ENCODE peak calls at places on chromosomes 4 and X, in eight cellular contexts. One of them, this sample, is unnamed.

GRCh38 chr4:23717528-23718248 is 172.2 kb downstream of the PPARGC1A start:
- DNase-seq in suprapubic skin: no peak
- DNase-seq in A549: peak
- DNase-seq in body of pancreas: peak
- DNase-seq in endothelial cell of umbilical vein: no peak
- DNase-seq in prostate gland: no peak
- DNase-seq in IMR-90: peak
- DNase-seq in stomach: no peak
- DNase-seq in this sample: peak

GRCh38 chr4:3730422-3730821 is 35.8 kb upstream of the ADRA2C start:
- DNase-seq in suprapubic skin: no peak
- DNase-seq in A549: no peak
- DNase-seq in body of pancreas: no peak
- DNase-seq in endothelial cell of umbilical vein: no peak
- DNase-seq in prostate gland: no peak
- DNase-seq in IMR-90: no peak
- DNase-seq in stomach: no peak
- DNase-seq in this sample: no peak

GRCh38 chrX:119228506-119229290 is 7.4 kb upstream of the PGRMC1 start:
- DNase-seq in suprapubic skin: no peak
- DNase-seq in A549: peak
- DNase-seq in body of pancreas: no peak
- DNase-seq in endothelial cell of umbilical vein: peak
- DNase-seq in prostate gland: no peak
- DNase-seq in IMR-90: peak
- DNase-seq in stomach: no peak
- DNase-seq in this sample: peak

GRCh38 chr4:1009647-1010521 is 1.5 kb upstream of the FGFRL1 start:
- DNase-seq in suprapubic skin: no peak
- DNase-seq in A549: peak
- DNase-seq in body of pancreas: peak
- DNase-seq in endothelial cell of umbilical vein: peak
- DNase-seq in prostate gland: peak
- DNase-seq in IMR-90: peak
- DNase-seq in stomach: peak
- DNase-seq in this sample: peak

GRCh38 chr4:8157496-8157895 is 1.1 kb downstream of the ABLIM2 start:
- DNase-seq in suprapubic skin: no peak
- DNase-seq in A549: no peak
- DNase-seq in body of pancreas: peak
- DNase-seq in endothelial cell of umbilical vein: no peak
- DNase-seq in prostate gland: no peak
- DNase-seq in IMR-90: no peak
- DNase-seq in stomach: no peak
- DNase-seq in this sample: no peak

GRCh38 chr4:40256329-40256728 is 59.5 kb downstream of the RHOH start:
- DNase-seq in suprapubic skin: no peak
- DNase-seq in A549: no peak
- DNase-seq in body of pancreas: no peak
- DNase-seq in endothelial cell of umbilical vein: no peak
- DNase-seq in prostate gland: peak
- DNase-seq in IMR-90: no peak
- DNase-seq in stomach: no peak
- DNase-seq in this sample: no peak

GRCh38 chr4:137609693-137610450 is 77.6 kb upstream of the PCDH18 start:
- DNase-seq in suprapubic skin: no peak
- DNase-seq in A549: no peak
- DNase-seq in body of pancreas: no peak
- DNase-seq in endothelial cell of umbilical vein: no peak
- DNase-seq in prostate gland: no peak
- DNase-seq in IMR-90: peak
- DNase-seq in stomach: no peak
- DNase-seq in this sample: no peak

GRCh38 chr4:62914758-62915157 is 1494.5 kb downstream of the TECRL start:
- DNase-seq in suprapubic skin: no peak
- DNase-seq in A549: no peak
- DNase-seq in body of pancreas: no peak
- DNase-seq in endothelial cell of umbilical vein: no peak
- DNase-seq in prostate gland: no peak
- DNase-seq in IMR-90: no peak
- DNase-seq in stomach: no peak
- DNase-seq in this sample: no peak

GRCh38 chr4:2934077-2934812 is 29.0 kb downstream of the NOP14 start:
- DNase-seq in suprapubic skin: peak
- DNase-seq in A549: peak
- DNase-seq in body of pancreas: peak
- DNase-seq in endothelial cell of umbilical vein: peak
- DNase-seq in prostate gland: no peak
- DNase-seq in IMR-90: peak
- DNase-seq in stomach: peak
- DNase-seq in this sample: peak

GRCh38 chrX:21946925-21947641 is 6.6 kb downstream of the SMS start:
- DNase-seq in suprapubic skin: no peak
- DNase-seq in A549: no peak
- DNase-seq in body of pancreas: no peak
- DNase-seq in endothelial cell of umbilical vein: peak
- DNase-seq in prostate gland: no peak
- DNase-seq in IMR-90: peak
- DNase-seq in stomach: no peak
- DNase-seq in this sample: no peak

GRCh38 chr4:151799417-151800030 is 38.7 kb upstream of the GATB start:
- DNase-seq in suprapubic skin: no peak
- DNase-seq in A549: no peak
- DNase-seq in body of pancreas: no peak
- DNase-seq in endothelial cell of umbilical vein: no peak
- DNase-seq in prostate gland: no peak
- DNase-seq in IMR-90: no peak
- DNase-seq in stomach: no peak
- DNase-seq in this sample: no peak

GRCh38 chrX:46693149-46693548 is 65.8 kb downstream of the SLC9A7 start:
- DNase-seq in suprapubic skin: no peak
- DNase-seq in A549: no peak
- DNase-seq in body of pancreas: no peak
- DNase-seq in endothelial cell of umbilical vein: no peak
- DNase-seq in prostate gland: no peak
- DNase-seq in IMR-90: no peak
- DNase-seq in stomach: no peak
- DNase-seq in this sample: no peak

GRCh38 chr4:57043304-57044251 is 64.9 kb downstream of the POLR2B start:
- DNase-seq in suprapubic skin: no peak
- DNase-seq in A549: no peak
- DNase-seq in body of pancreas: peak
- DNase-seq in endothelial cell of umbilical vein: peak
- DNase-seq in prostate gland: no peak
- DNase-seq in IMR-90: peak
- DNase-seq in stomach: no peak
- DNase-seq in this sample: no peak

GRCh38 chr4:139367421-139368090 is 65.3 kb upstream of the NDUFC1 start:
- DNase-seq in suprapubic skin: no peak
- DNase-seq in A549: no peak
- DNase-seq in body of pancreas: no peak
- DNase-seq in endothelial cell of umbilical vein: peak
- DNase-seq in prostate gland: no peak
- DNase-seq in IMR-90: peak
- DNase-seq in stomach: no peak
- DNase-seq in this sample: no peak

GRCh38 chrX:16208601-16209000 is 41.3 kb downstream of the MAGEB17 start:
- DNase-seq in suprapubic skin: no peak
- DNase-seq in A549: no peak
- DNase-seq in body of pancreas: no peak
- DNase-seq in endothelial cell of umbilical vein: no peak
- DNase-seq in prostate gland: no peak
- DNase-seq in IMR-90: no peak
- DNase-seq in stomach: no peak
- DNase-seq in this sample: no peak

GRCh38 chr4:98614655-98615054 is 43.8 kb downstream of the TSPAN5 start:
- DNase-seq in suprapubic skin: no peak
- DNase-seq in A549: no peak
- DNase-seq in body of pancreas: no peak
- DNase-seq in endothelial cell of umbilical vein: no peak
- DNase-seq in prostate gland: no peak
- DNase-seq in IMR-90: no peak
- DNase-seq in stomach: no peak
- DNase-seq in this sample: no peak

GRCh38 chrX:132093239-132093860 is 34.5 kb downstream of the FRMD7 start:
- DNase-seq in suprapubic skin: no peak
- DNase-seq in A549: no peak
- DNase-seq in body of pancreas: no peak
- DNase-seq in endothelial cell of umbilical vein: no peak
- DNase-seq in prostate gland: no peak
- DNase-seq in IMR-90: no peak
- DNase-seq in stomach: no peak
- DNase-seq in this sample: no peak

GRCh38 chrX:45851434-45851991 is 650.8 kb upstream of the DIPK2B start:
- DNase-seq in suprapubic skin: no peak
- DNase-seq in A549: peak
- DNase-seq in body of pancreas: no peak
- DNase-seq in endothelial cell of umbilical vein: peak
- DNase-seq in prostate gland: peak
- DNase-seq in IMR-90: no peak
- DNase-seq in stomach: peak
- DNase-seq in this sample: no peak

GRCh38 chrX:154409222-154409871 is at the start of gene DNASE1L1:
- DNase-seq in suprapubic skin: peak
- DNase-seq in A549: peak
- DNase-seq in body of pancreas: peak
- DNase-seq in endothelial cell of umbilical vein: peak
- DNase-seq in prostate gland: peak
- DNase-seq in IMR-90: peak
- DNase-seq in stomach: peak
- DNase-seq in this sample: peak

GRCh38 chrX:68433155-68433980 is at the start of gene OPHN1:
- DNase-seq in suprapubic skin: peak
- DNase-seq in A549: peak
- DNase-seq in body of pancreas: peak
- DNase-seq in endothelial cell of umbilical vein: peak
- DNase-seq in prostate gland: peak
- DNase-seq in IMR-90: peak
- DNase-seq in stomach: peak
- DNase-seq in this sample: peak

GRCh38 chr4:189200346-189200745 is 740.3 kb upstream of the FRG1 start:
- DNase-seq in suprapubic skin: no peak
- DNase-seq in A549: no peak
- DNase-seq in body of pancreas: no peak
- DNase-seq in endothelial cell of umbilical vein: no peak
- DNase-seq in prostate gland: no peak
- DNase-seq in IMR-90: no peak
- DNase-seq in stomach: no peak
- DNase-seq in this sample: no peak

GRCh38 chrX:40729923-40730584 is 5.3 kb downstream of the MED14 start:
- DNase-seq in suprapubic skin: no peak
- DNase-seq in A549: no peak
- DNase-seq in body of pancreas: no peak
- DNase-seq in endothelial cell of umbilical vein: no peak
- DNase-seq in prostate gland: no peak
- DNase-seq in IMR-90: no peak
- DNase-seq in stomach: no peak
- DNase-seq in this sample: no peak

GRCh38 chrX:40733691-40734090 is 1.7 kb downstream of the MED14 start:
- DNase-seq in suprapubic skin: no peak
- DNase-seq in A549: no peak
- DNase-seq in body of pancreas: no peak
- DNase-seq in endothelial cell of umbilical vein: peak
- DNase-seq in prostate gland: no peak
- DNase-seq in IMR-90: no peak
- DNase-seq in stomach: no peak
- DNase-seq in this sample: no peak

GRCh38 chrX:40736170-40736505 is 796 bp upstream of the MED14 start:
- DNase-seq in suprapubic skin: no peak
- DNase-seq in A549: no peak
- DNase-seq in body of pancreas: no peak
- DNase-seq in endothelial cell of umbilical vein: no peak
- DNase-seq in prostate gland: no peak
- DNase-seq in IMR-90: no peak
- DNase-seq in stomach: no peak
- DNase-seq in this sample: no peak

GRCh38 chrX:40734956-40735317 is 405 bp downstream of the MED14 start:
- DNase-seq in suprapubic skin: no peak
- DNase-seq in A549: peak
- DNase-seq in body of pancreas: peak
- DNase-seq in endothelial cell of umbilical vein: peak
- DNase-seq in prostate gland: peak
- DNase-seq in IMR-90: no peak
- DNase-seq in stomach: no peak
- DNase-seq in this sample: no peak

GRCh38 chrX:40735318-40736169 is at the start of gene MED14:
- DNase-seq in suprapubic skin: peak
- DNase-seq in A549: peak
- DNase-seq in body of pancreas: peak
- DNase-seq in endothelial cell of umbilical vein: peak
- DNase-seq in prostate gland: peak
- DNase-seq in IMR-90: peak
- DNase-seq in stomach: peak
- DNase-seq in this sample: peak
- TF ChIP-seq POLR2A in suprapubic skin: peak
- TF ChIP-seq POLR2A in A549: peak
- TF ChIP-seq POLR2A in body of pancreas: peak
- TF ChIP-seq POLR2A in endothelial cell of umbilical vein: peak
- TF ChIP-seq POLR2A in prostate gland: peak
- TF ChIP-seq POLR2A in IMR-90: peak
- TF ChIP-seq POLR2A in stomach: no peak
- TF ChIP-seq POLR2A in this sample: peak

GRCh38 chr4:145937021-145937861 is 1.4 kb downstream of the ZNF827 start:
- DNase-seq in suprapubic skin: peak
- DNase-seq in A549: peak
- DNase-seq in body of pancreas: peak
- DNase-seq in endothelial cell of umbilical vein: peak
- DNase-seq in prostate gland: peak
- DNase-seq in IMR-90: peak
- DNase-seq in stomach: peak
- DNase-seq in this sample: no peak
- TF ChIP-seq POLR2A in suprapubic skin: no peak
- TF ChIP-seq POLR2A in A549: peak
- TF ChIP-seq POLR2A in body of pancreas: no peak
- TF ChIP-seq POLR2A in endothelial cell of umbilical vein: peak
- TF ChIP-seq POLR2A in prostate gland: peak
- TF ChIP-seq POLR2A in IMR-90: peak
- TF ChIP-seq POLR2A in stomach: no peak
- TF ChIP-seq POLR2A in this sample: peak

GRCh38 chr4:48830706-48831531 is at the start of gene OCIAD1:
- DNase-seq in suprapubic skin: peak
- DNase-seq in A549: peak
- DNase-seq in body of pancreas: peak
- DNase-seq in endothelial cell of umbilical vein: peak
- DNase-seq in prostate gland: peak
- DNase-seq in IMR-90: peak
- DNase-seq in stomach: peak
- DNase-seq in this sample: peak
- TF ChIP-seq POLR2A in suprapubic skin: peak
- TF ChIP-seq POLR2A in A549: peak
- TF ChIP-seq POLR2A in body of pancreas: peak
- TF ChIP-seq POLR2A in endothelial cell of umbilical vein: peak
- TF ChIP-seq POLR2A in prostate gland: peak
- TF ChIP-seq POLR2A in IMR-90: peak
- TF ChIP-seq POLR2A in stomach: no peak
- TF ChIP-seq POLR2A in this sample: peak

DNA sequence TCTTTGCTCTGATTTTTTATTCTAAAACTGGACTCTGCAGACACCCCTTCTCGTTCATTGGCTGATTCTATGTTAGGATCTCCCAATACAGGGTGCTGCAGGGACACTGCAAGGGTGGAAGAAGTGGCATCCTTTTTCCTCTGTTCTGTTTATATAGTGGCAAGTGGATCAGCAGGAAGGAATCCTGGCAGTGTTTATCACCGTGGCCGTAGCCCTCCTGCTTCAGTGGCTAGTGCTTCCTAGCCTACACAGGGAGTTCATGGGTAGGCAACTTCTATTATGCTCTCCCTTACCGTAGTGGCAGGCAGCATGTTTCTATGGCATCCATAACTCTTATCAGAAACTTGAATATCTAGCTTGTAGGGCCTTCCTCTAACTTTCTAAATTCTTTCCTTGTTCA is 6.4 kb upstream of the AP1AR start:
- DNase-seq in suprapubic skin: no peak
- DNase-seq in A549: no peak
- DNase-seq in body of pancreas: no peak
- DNase-seq in endothelial cell of umbilical vein: no peak
- DNase-seq in prostate gland: no peak
- DNase-seq in IMR-90: peak
- DNase-seq in stomach: no peak
- DNase-seq in this sample: no peak
- TF ChIP-seq POLR2A in suprapubic skin: no peak
- TF ChIP-seq POLR2A in A549: no peak
- TF ChIP-seq POLR2A in body of pancreas: no peak
- TF ChIP-seq POLR2A in endothelial cell of umbilical vein: no peak
- TF ChIP-seq POLR2A in prostate gland: no peak
- TF ChIP-seq POLR2A in IMR-90: no peak
- TF ChIP-seq POLR2A in stomach: no peak
- TF ChIP-seq POLR2A in this sample: no peak